ENCODE peak calls at places on chromosomes 11 and 22, in five cellular contexts. K is GM12878, M is HepG2, B is H1, R is K562. H is an unnamed sample.

GRCh38 chr11:19511413-19512183 is 201.0 kb upstream of the NAV2 start:
- DNase-seq in B (no peak), M (no peak), K (no peak), R (no peak), H (no peak)

GRCh38 chr22:17832665-17833064 is 58.4 kb upstream of the BID start:
- DNase-seq in R (no peak), K (no peak), M (no peak), B (no peak), H (no peak)

GRCh38 chr11:82270870-82271269 is 462.8 kb downstream of the FAM181B start:
- DNase-seq in B (no peak), R (no peak), M (no peak), K (no peak), H (no peak)

GRCh38 chr11:9057888-9058287 is 33.5 kb downstream of the SCUBE2 start:
- DNase-seq in R (no peak), M (no peak), K (no peak), B (peak; percentile 39), H (no peak)

GRCh38 chr11:102116453-102117205 is 6.4 kb downstream of the YAP1 start:
- DNase-seq in R (no peak), K (no peak), B (no peak), M (peak; percentile 30), H (no peak)

GRCh38 chr22:39452740-39453040 is 4.1 kb upstream of the MGAT3 start:
- DNase-seq in K (no peak), R (peak; percentile 57), M (no peak), B (no peak), H (no peak)

GRCh38 chr22:18076060-18076497 is 1.7 kb upstream of the PEX26 start:
- DNase-seq in R (peak; percentile 74), M (peak; percentile 86), K (no peak), B (peak; percentile 52), H (peak; percentile 75)

GRCh38 chr22:50008151-50009040 is 4.2 kb downstream of the IL17REL start:
- DNase-seq in R (no peak), K (no peak), B (peak; percentile 48), M (no peak), H (no peak)

GRCh38 chr11:41050791-41051190 is 408.7 kb downstream of the LRRC4C start:
- DNase-seq in B (no peak), K (no peak), R (no peak), M (no peak), H (no peak)

GRCh38 chr22:21887841-21888240 is 20.4 kb upstream of the MAPK1 start:
- DNase-seq in K (no peak), M (no peak), R (no peak), B (no peak), H (no peak)

GRCh38 chr11:108973402-108974119 is 308.7 kb downstream of the DDX10 start:
- DNase-seq in B (no peak), M (no peak), K (no peak), R (no peak), H (no peak)

GRCh38 chr11:117986981-117987495 is 844 bp downstream of the IL10RA start:
- DNase-seq in B (no peak), R (no peak), M (no peak), K (peak; percentile 92), H (no peak)

GRCh38 chr22:28882545-28882877 is 861 bp upstream of the ZNRF3 start:
- DNase-seq in R (no peak), K (no peak), M (no peak), B (no peak), H (peak; percentile 8)

GRCh38 chr22:49372111-49372529 is 455.6 kb downstream of the BRD1 start:
- DNase-seq in M (no peak), K (no peak), R (no peak), B (no peak), H (no peak)

GRCh38 chr11:12686246-12687060 is 12.2 kb downstream of the TEAD1 start:
- DNase-seq in M (no peak), R (no peak), B (no peak), K (no peak), H (no peak)

GRCh38 chr11:70751142-70751734 is 352.9 kb downstream of the CTTN start:
- DNase-seq in K (no peak), R (no peak), M (no peak), B (no peak), H (no peak)
- TF ChIP-seq SIN3A in K (no peak), R (no peak), M (no peak), B (no peak), H (no peak)

DNA sequence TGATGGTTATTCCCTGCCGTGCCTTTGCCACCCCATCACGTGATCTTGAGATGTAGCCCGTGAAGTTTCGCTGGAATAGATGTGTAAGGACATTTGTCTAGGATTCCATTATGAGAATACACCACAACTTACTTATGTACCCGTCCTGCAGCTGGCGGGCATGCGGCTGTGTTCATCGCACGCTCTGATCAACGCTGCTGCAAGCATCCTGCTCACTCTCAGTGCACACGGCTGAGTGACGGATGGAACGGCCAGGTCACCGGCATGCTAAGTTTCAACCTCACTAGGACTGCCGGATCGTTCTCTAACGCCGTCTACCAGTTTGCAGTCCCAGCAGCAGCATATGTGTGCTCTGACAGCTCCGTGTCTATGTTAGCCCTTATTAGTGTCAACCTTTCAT is 44.6 kb downstream of the APOL1 start:
- DNase-seq in B (no peak), M (no peak), K (no peak), R (no peak), H (no peak)
- TF ChIP-seq SRF in B (no peak), M (no peak), K (no peak), R (no peak), H (no peak)

GRCh38 chr11:95556342-95557151 is 233.0 kb downstream of the FAM76B start:
- DNase-seq in B (no peak), M (no peak), R (no peak), K (peak; percentile 75), H (no peak)
- TF ChIP-seq SIN3A in B (no peak), M (no peak), R (no peak), K (no peak), H (no peak)

GRCh38 chr22:25049770-25050169 is 97.3 kb downstream of the KIAA1671 start:
- DNase-seq in B (no peak), M (no peak), R (no peak), K (no peak), H (no peak)

GRCh38 chr22:25051073-25051472 is 98.6 kb downstream of the KIAA1671 start:
- DNase-seq in B (peak; percentile 59), M (no peak), K (no peak), R (peak; percentile 35), H (peak; percentile 23)

GRCh38 chr22:25050566-25050965 is 98.0 kb downstream of the KIAA1671 start:
- DNase-seq in B (no peak), R (no peak), K (no peak), M (no peak), H (no peak)

GRCh38 chr22:25053153-25053805 is 100.8 kb downstream of the KIAA1671 start:
- DNase-seq in R (no peak), K (no peak), B (no peak), M (peak; percentile 63), H (no peak)

GRCh38 chr22:25051983-25052710 is 99.6 kb downstream of the KIAA1671 start:
- DNase-seq in K (no peak), R (no peak), M (peak; percentile 8), B (no peak), H (no peak)
- TF ChIP-seq SRF in K (no peak), R (no peak), M (no peak), B (no peak), H (no peak)

DNA sequence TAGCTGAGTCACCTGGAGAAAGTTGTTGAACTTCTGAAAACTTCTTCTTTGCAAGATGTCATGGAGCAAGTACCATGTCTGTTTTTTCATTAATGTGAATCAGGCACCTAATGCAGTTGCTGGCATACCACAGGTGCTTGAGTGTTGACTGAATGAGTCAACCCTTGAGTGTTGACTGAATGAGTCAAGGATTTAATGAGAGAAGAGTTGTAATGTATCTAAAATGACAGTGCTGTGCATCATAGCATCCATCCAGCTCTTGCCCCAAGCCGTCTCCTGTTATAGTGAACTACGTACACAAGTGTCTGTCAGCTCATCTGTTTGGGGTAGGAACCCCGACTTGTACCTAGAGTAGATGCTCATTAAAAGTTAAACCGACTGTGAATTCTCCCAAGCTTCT is 93.1 kb downstream of the CWC15 start:
- DNase-seq in B (no peak), R (no peak), M (peak; percentile 44), K (no peak), H (peak; percentile 41)
- TF ChIP-seq SIN3A in B (no peak), R (no peak), M (no peak), K (no peak), H (no peak)

GRCh38 chr22:25014896-25015755 is 62.6 kb downstream of the KIAA1671 start:
- DNase-seq in M (no peak), R (no peak), B (no peak), K (no peak), H (no peak)

GRCh38 chr22:25018009-25018408 is 65.5 kb downstream of the KIAA1671 start:
- DNase-seq in M (no peak), K (no peak), B (no peak), R (no peak), H (no peak)

GRCh38 chr22:25012743-25013142 is 60.2 kb downstream of the KIAA1671 start:
- DNase-seq in K (no peak), R (no peak), M (no peak), B (no peak), H (no peak)

GRCh38 chr22:25016311-25016710 is 63.8 kb downstream of the KIAA1671 start:
- DNase-seq in R (no peak), B (no peak), M (no peak), K (no peak), H (no peak)

GRCh38 chr22:25013634-25014033 is 61.1 kb downstream of the KIAA1671 start:
- DNase-seq in R (no peak), B (no peak), M (no peak), K (no peak), H (no peak)
- TF ChIP-seq SRF in R (no peak), B (no peak), M (no peak), K (no peak), H (no peak)

GRCh38 chr11:15276616-15277015 is 161.9 kb downstream of the INSC start:
- DNase-seq in K (no peak), B (no peak), M (no peak), R (peak; percentile 18), H (peak; percentile 4)
- TF ChIP-seq SIN3A in K (no peak), B (no peak), M (no peak), R (no peak), H (no peak)

H was measured in HCT116.